ENCODE peak calls at places on chromosomes 4 and X, in ten cellular contexts. B, T, K, G, S, C, M, V, L and Y are unnamed samples.

GRCh38 chrX:139126493-139126892 is 404.0 kb upstream of the F9 start:
- DNase-seq in B (no peak), T (peak; percentile 7), K (no peak), G (no peak), S (no peak), C (peak; percentile 13), M (no peak), V (peak; percentile 28), L (no peak), Y (peak; percentile 80)

GRCh38 chrX:131895807-131896206 is 127.3 kb upstream of the STK26 start:
- DNase-seq in B (no peak), T (no peak), K (no peak), G (no peak), S (no peak), C (no peak), M (no peak), V (no peak), L (no peak), Y (no peak)

GRCh38 chrX:105781794-105782193 is 40.5 kb upstream of the NRK start:
- DNase-seq in B (no peak), T (no peak), K (no peak), G (no peak), S (no peak), C (no peak), M (no peak), V (no peak), L (no peak), Y (no peak)

GRCh38 chr4:181517521-181517920 is 725.7 kb upstream of the TENM3 start:
- DNase-seq in B (peak; percentile 33), T (no peak), K (no peak), G (no peak), S (no peak), C (no peak), M (no peak), V (no peak), L (peak; percentile 48), Y (no peak)

GRCh38 chr4:182913036-182913435 is 4.2 kb downstream of the DCTD start:
- DNase-seq in B (no peak), T (no peak), K (no peak), G (no peak), S (no peak), C (no peak), M (no peak), V (peak; percentile 76), L (no peak), Y (no peak)

GRCh38 chr4:125352521-125352920 is 37.8 kb downstream of the FAT4 start:
- DNase-seq in B (no peak), T (no peak), K (no peak), G (no peak), S (no peak), C (no peak), M (no peak), V (no peak), L (no peak), Y (no peak)

GRCh38 chr4:108694423-108694822 is 44.0 kb downstream of the OSTC start:
- DNase-seq in B (no peak), T (no peak), K (no peak), G (no peak), S (no peak), C (no peak), M (no peak), V (no peak), L (no peak), Y (no peak)

GRCh38 chr4:90689739-90690138 is 562.5 kb downstream of the CCSER1 start:
- DNase-seq in B (no peak), T (no peak), K (no peak), G (no peak), S (no peak), C (no peak), M (no peak), V (no peak), L (no peak), Y (no peak)

GRCh38 chr4:38678078-38678477 is 14.1 kb downstream of the KLF3 start:
- DNase-seq in B (peak; percentile 96), T (no peak), K (no peak), G (no peak), S (no peak), C (no peak), M (no peak), V (no peak), L (peak; percentile 99), Y (peak; percentile 11)

GRCh38 chrX:41759817-41760216 is 35.8 kb downstream of the GPR82 start:
- DNase-seq in B (peak; percentile 30), T (no peak), K (no peak), G (no peak), S (peak; percentile 6), C (peak; percentile 40), M (no peak), V (no peak), L (no peak), Y (no peak)

GRCh38 chrX:31717474-31717873 is 645.6 kb upstream of the FTHL17 start:
- DNase-seq in B (no peak), T (no peak), K (no peak), G (no peak), S (no peak), C (no peak), M (no peak), V (no peak), L (no peak), Y (no peak)

GRCh38 chrX:9291666-9292065 is 173.2 kb upstream of the TBL1X start:
- DNase-seq in B (no peak), T (no peak), K (no peak), G (no peak), S (no peak), C (no peak), M (no peak), V (no peak), L (no peak), Y (peak; percentile 79)